ENCODE peak calls at places on chromosomes 11 and 22, in four cellular contexts. M is H9, E is IMR-90, H is H1. S is an unnamed sample.

GRCh38 chr11:103904324-103904667 is 132.1 kb upstream of the DDI1 start:
- DNase-seq in M (no peak), E (no peak), H (no peak), S (no peak)

GRCh38 chr22:39612811-39613548 is 42.4 kb downstream of the CACNA1I start:
- DNase-seq in M (no peak), E (no peak), H (no peak), S (no peak)

GRCh38 chr11:118045191-118045590 is 31.7 kb upstream of the TMPRSS4 start:
- DNase-seq in M (no peak), E (no peak), H (no peak), S (no peak)

GRCh38 chr11:121588747-121589146 is 136.0 kb upstream of the SORL1-AS1 start:
- DNase-seq in M (no peak), E (no peak), H (no peak), S (no peak)

GRCh38 chr22:17779286-17780115 is 5.2 kb upstream of the BID start:
- DNase-seq in M (no peak), E (no peak), H (no peak), S (no peak)

GRCh38 chr11:122071680-122072321 is 44.2 kb downstream of the BLID start:
- DNase-seq in M (peak; percentile 30), E (no peak), H (no peak), S (no peak)

GRCh38 chr11:12693485-12694181 is 19.4 kb downstream of the TEAD1 start:
- DNase-seq in M (no peak), E (peak; percentile 99), H (no peak), S (peak; percentile 54)

GRCh38 chr11:82682003-82682751 is 51.5 kb downstream of the FAM181B start:
- DNase-seq in M (peak; percentile 45), E (peak; percentile 75), H (no peak), S (peak; percentile 88)

DNA sequence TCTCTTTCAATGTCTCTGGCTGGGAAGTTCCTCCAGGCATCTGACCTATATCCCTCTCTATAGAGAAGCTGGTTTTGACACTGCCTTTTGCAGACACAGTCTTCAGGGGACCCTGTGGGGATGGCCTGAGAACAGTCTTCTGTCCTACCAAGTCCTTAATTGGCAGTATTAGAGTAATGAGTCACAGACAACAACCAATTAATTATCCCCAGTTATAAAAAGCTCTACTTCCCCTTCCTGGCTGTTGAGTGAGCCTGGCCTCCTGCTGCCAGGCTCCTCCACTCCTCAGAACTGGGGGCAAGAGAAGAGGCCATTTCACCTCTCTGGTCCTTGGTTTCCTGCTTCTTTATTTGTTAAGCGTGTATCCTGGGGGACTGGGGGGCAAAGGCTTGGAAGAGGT is 41.2 kb upstream of the KLHL35 start:
- DNase-seq in M (no peak), E (peak; percentile 20), H (no peak), S (no peak)
- H4K5ac ChIP-seq in M (no peak overlapping the region), E (peak overlapping the region; percentile 62), H (no peak overlapping the region), S (no peak overlapping the region)

GRCh38 chr11:1499899-1500298 is 13.3 kb upstream of the MOB2 start:
- DNase-seq in M (no peak), E (no peak), H (no peak), S (no peak)

GRCh38 chr11:1502168-1502955 is 15.8 kb upstream of the MOB2 start:
- DNase-seq in M (no peak), E (no peak), H (no peak), S (no peak)

GRCh38 chr11:1502971-1503707 is 16.6 kb upstream of the MOB2 start:
- DNase-seq in M (no peak), E (no peak), H (no peak), S (no peak)

GRCh38 chr11:1500466-1501420 is 14.2 kb upstream of the MOB2 start:
- DNase-seq in M (no peak), E (no peak), H (no peak), S (no peak)

GRCh38 chr11:1501421-1502167 is 15.0 kb upstream of the MOB2 start:
- DNase-seq in M (no peak), E (no peak), H (no peak), S (no peak)
- H4K5ac ChIP-seq in M (no peak overlapping the region), E (no peak overlapping the region), H (no peak overlapping the region), S (no peak overlapping the region)

GRCh38 chr11:134701564-134702165 is 289.6 kb upstream of the B3GAT1 start:
- DNase-seq in M (no peak), E (no peak), H (no peak), S (no peak)
- H4K5ac ChIP-seq in M (no peak overlapping the region), E (no peak overlapping the region), H (no peak overlapping the region), S (no peak overlapping the region)

GRCh38 chr11:114553642-114554041 is 6.0 kb downstream of the NXPE1 start:
- DNase-seq in M (no peak), E (peak; percentile 19), H (no peak), S (no peak)
- H4K5ac ChIP-seq in M (no peak overlapping the region), E (no peak overlapping the region), H (no peak overlapping the region), S (no peak overlapping the region)

DNA sequence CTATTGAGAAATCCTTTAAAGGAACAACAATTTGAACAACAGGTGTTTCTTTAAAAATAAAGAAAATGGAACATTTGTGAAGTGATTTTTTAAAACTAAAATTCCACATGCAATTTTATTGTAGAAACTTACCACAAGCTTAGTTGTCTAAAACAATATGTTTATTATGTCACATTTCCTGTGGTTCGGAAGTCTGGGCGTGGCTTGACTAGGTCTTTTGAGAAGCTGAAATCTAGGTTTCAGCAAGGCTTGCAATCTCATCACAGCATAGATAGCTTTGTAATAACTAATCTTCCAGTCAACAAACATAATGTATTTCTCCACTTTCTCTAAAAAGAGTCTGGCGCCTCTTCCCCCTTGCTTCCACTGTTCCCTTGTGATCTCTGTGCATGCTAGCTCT is 27.0 kb downstream of the MS4A6A start:
- DNase-seq in M (no peak), E (no peak), H (no peak), S (peak; percentile 1)
- H4K5ac ChIP-seq in M (no peak overlapping the region), E (no peak overlapping the region), H (no peak overlapping the region), S (no peak overlapping the region)

GRCh38 chr11:33613404-33613803 is 87.2 kb downstream of the C11orf91 start:
- DNase-seq in M (no peak), E (no peak), H (no peak), S (no peak)
- H4K5ac ChIP-seq in M (no peak overlapping the region), E (no peak overlapping the region), H (no peak overlapping the region), S (no peak overlapping the region)

DNA sequence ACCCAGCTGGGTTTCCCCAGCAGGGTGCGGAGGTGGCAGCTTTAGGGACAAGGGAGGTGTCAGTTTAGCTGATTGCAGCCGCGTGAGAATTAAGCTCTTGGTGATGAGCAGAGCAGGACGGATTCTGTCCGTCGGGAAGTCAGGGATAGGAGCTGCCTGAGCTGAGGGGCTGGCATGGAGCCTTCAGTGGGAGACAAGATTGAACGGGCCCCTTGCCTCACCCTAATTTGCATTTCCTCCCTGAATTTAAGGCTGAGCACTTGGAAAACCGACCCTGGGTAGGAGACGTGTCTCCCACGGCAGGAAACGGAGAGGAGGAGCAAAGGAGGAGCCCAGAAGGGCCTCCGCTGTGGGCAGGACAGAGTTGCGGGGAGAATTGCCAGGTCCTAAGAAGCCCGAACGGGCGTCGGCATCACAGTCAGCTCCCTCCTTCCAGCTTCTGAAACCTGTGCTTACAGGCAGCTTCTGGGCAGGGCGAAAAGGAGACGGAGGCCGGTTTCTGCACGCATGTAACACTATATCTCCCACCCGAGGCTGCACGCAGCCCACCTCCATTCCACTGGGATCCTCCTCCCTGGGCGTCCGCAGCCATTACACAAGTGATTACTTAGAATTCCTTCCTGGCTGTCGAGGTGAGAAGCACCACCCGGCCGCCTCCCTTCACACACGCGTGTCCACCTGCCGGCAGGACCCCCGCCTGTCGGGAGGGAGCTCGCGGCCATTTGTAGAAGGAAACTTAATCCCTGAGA is 345.8 kb downstream of the BRD1 start:
- DNase-seq in M (no peak), E (no peak), H (no peak), S (peak; percentile 59)
- H4K5ac ChIP-seq in M (no peak overlapping the region), E (no peak overlapping the region), H (no peak overlapping the region), S (no peak overlapping the region)

GRCh38 chr11:81573367-81573766 is 1160.3 kb downstream of the FAM181B start:
- DNase-seq in M (no peak), E (no peak), H (no peak), S (no peak)
- H4K5ac ChIP-seq in M (no peak overlapping the region), E (no peak overlapping the region), H (no peak overlapping the region), S (no peak overlapping the region)